ENCODE peak calls at places on chromosomes 3 and 15, in eight cellular contexts. D is tibial artery, X is transverse colon, P is trophoblast cell, O is PC-3, S is OCI-LY7, Y is ascending aorta, B is pancreas. E is an unnamed sample.

GRCh38 chr3:30248423-30248822 is 358.0 kb upstream of the TGFBR2 start:
- DNase-seq in S (no peak), P (no peak), D (no peak), B (no peak), Y (no peak), X (no peak), O (no peak), E (no peak)

GRCh38 chr3:10462641-10463040 is 42.7 kb downstream of the ATP2B2 start:
- DNase-seq in Y (no peak), S (no peak), D (no peak), P (no peak), O (no peak), X (no peak), B (no peak), E (no peak)

GRCh38 chr3:183710231-183710630 is 12.6 kb downstream of the YEATS2 start:
- DNase-seq in S (no peak), O (no peak), Y (no peak), B (no peak), X (no peak), D (no peak), P (no peak), E (no peak)

GRCh38 chr3:84555629-84556028 is 403.2 kb upstream of the CADM2 start:
- DNase-seq in B (no peak), P (no peak), S (no peak), D (no peak), X (no peak), O (no peak), Y (no peak), E (no peak)

GRCh38 chr15:52786436-52787122 is 3.6 kb downstream of the ONECUT1 start:
- DNase-seq in B (peak), X (no peak), D (no peak), O (no peak), P (no peak), S (no peak), Y (no peak), E (no peak)

GRCh38 chr3:171797873-171798272 is 12.4 kb downstream of the PLD1 start:
- DNase-seq in O (peak), S (no peak), X (no peak), Y (no peak), P (no peak), D (no peak), B (no peak), E (no peak)

GRCh38 chr15:65194826-65195541 is 9.8 kb upstream of the CLPX start:
- DNase-seq in Y (no peak), O (no peak), P (no peak), B (no peak), S (no peak), D (peak), X (no peak), E (no peak)

GRCh38 chr3:136350132-136350531 is 100.0 kb downstream of the PCCB start:
- DNase-seq in O (peak), B (no peak), P (peak), X (peak), D (no peak), Y (no peak), S (no peak), E (no peak)

GRCh38 chr15:68424754-68425390 is 7.1 kb downstream of the ITGA11 start:
- DNase-seq in S (no peak), B (no peak), D (no peak), X (no peak), Y (no peak), P (no peak), O (no peak), E (no peak)

GRCh38 chr3:49119439-49119838 is 1.2 kb downstream of the USP19 start:
- DNase-seq in D (no peak), S (no peak), X (no peak), Y (no peak), B (no peak), O (peak), P (no peak), E (no peak)

GRCh38 chr3:194396897-194397756 is 1.9 kb downstream of the GP5 start:
- DNase-seq in X (no peak), P (no peak), D (no peak), O (no peak), S (no peak), Y (no peak), B (no peak), E (no peak)

GRCh38 chr3:136495213-136495612 is 245.1 kb downstream of the PCCB start:
- DNase-seq in P (no peak), X (no peak), O (no peak), Y (no peak), D (no peak), B (no peak), S (no peak), E (no peak)

GRCh38 chr3:7877312-7877711 is 624.3 kb upstream of the LMCD1 start:
- DNase-seq in D (no peak), B (no peak), Y (no peak), P (no peak), S (no peak), X (no peak), O (no peak), E (no peak)

GRCh38 chr3:129689036-129689435 is 82.6 kb upstream of the PLXND1 start:
- DNase-seq in Y (no peak), B (no peak), D (no peak), S (no peak), O (no peak), P (no peak), X (no peak), E (no peak)

GRCh38 chr3:65785065-65785645 is 253.6 kb downstream of the MAGI1 start:
- DNase-seq in S (peak), Y (no peak), B (no peak), D (no peak), X (no peak), P (peak), O (peak), E (no peak)

GRCh38 chr3:166284994-166285393 is 447.8 kb upstream of the BCHE start:
- DNase-seq in D (no peak), S (no peak), P (no peak), B (no peak), X (no peak), Y (no peak), O (peak), E (no peak)

GRCh38 chr3:178436773-178437172 is 99.5 kb upstream of the KCNMB2 start:
- DNase-seq in D (no peak), Y (no peak), B (no peak), S (peak), O (peak), P (peak), X (no peak), E (no peak)

DNA sequence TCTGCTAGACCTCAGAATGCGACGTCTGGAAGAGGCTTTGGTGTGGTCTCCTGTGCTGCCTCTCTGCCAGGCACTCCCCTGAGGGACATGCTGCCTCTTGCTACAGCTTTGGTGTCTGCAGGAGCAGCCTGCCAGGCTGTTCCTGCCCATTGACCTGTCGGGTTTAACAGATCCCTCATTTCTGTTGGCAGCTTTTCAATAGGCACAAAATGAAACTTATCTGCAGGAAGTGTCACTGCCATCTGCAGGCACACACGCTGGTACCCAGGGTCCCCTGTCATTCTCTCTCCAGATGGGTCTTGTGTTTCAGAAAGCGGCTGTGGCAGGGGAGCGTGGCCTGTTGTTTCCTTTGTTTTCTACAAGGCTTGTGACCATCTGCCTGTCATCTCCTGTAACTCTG is 328.3 kb upstream of the CHRM5 start:
- DNase-seq in B (no peak), Y (no peak), X (no peak), P (no peak), D (no peak), O (no peak), S (peak), E (no peak)
- H3K27ac ChIP-seq in B (no peak), Y (no peak), X (no peak), P (no peak), D (no peak), O (no peak), S (no peak), E (no peak)

DNA sequence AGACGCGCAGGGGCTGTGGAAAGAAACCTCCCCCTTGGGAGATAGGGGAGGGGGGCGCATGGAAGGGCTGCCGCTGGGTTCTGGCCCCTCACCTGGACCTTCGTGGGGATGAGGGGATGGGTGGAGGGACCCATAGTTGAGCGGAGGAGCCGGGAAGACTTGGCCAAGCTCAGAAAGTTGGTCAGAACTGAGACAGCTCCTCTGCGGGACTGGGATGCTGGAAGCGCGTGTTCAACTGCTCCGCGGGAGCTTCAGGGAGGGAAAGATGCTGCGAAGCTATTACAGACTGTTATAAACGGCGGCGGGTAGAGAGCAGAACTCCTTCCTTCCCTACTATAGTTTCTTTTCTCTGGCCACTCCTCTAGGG is 875 bp downstream of the SYNPR start:
- DNase-seq in D (no peak), P (no peak), O (no peak), X (no peak), S (no peak), B (no peak), Y (no peak), E (no peak)
- H3K4me3 ChIP-seq in D (no peak), P (no peak), O (no peak), X (no peak), S (no peak), B (peak), Y (no peak), E (no peak)

GRCh38 chr15:90877315-90877714 is 7.0 kb upstream of the FES start:
- DNase-seq in S (no peak), B (no peak), X (no peak), D (no peak), O (no peak), P (no peak), Y (no peak), E (no peak)
- H3K27ac ChIP-seq in S (no peak), B (no peak), X (no peak), D (no peak), O (no peak), P (no peak), Y (no peak), E (no peak)

GRCh38 chr3:52453496-52454234 is at the start of gene TNNC1:
- DNase-seq in X (peak), B (no peak), D (no peak), P (peak), O (no peak), S (no peak), Y (no peak), E (no peak)
- H3K4me3 ChIP-seq in X (peak), B (peak), D (peak), P (peak), O (peak), S (peak), Y (peak), E (peak)

E was measured in CD8-positive, alpha-beta memory T cell.